ENCODE peak calls at places on chromosomes 16 and 17, in four cellular contexts. C is fibroblast of mammary gland, P is GM12864, L is lower leg skin. S is an unnamed sample.

GRCh38 chr17:82054351-82055022 is 2.8 kb downstream of the GPS1 start:
- DNase-seq in C (no peak), P (no peak), L (no peak), S (no peak)

GRCh38 chr17:64457156-64457555 is 8.2 kb downstream of the MILR1 start:
- DNase-seq in C (peak; percentile 25), L (no peak), P (no peak), S (peak; percentile 94)

GRCh38 chr16:90054554-90054953 is 22.6 kb downstream of the PRDM7 start:
- DNase-seq in L (no peak), P (no peak), C (no peak), S (no peak)

GRCh38 chr17:31699281-31699680 is 159.8 kb downstream of the COPRS start:
- DNase-seq in P (no peak), C (no peak), L (no peak), S (no peak)

GRCh38 chr17:10384175-10384574 is 11.4 kb upstream of the MYH13 start:
- DNase-seq in C (no peak), L (no peak), P (no peak), S (no peak)

GRCh38 chr17:56393156-56393555 is 200.3 kb upstream of the NOG start:
- DNase-seq in C (no peak), P (no peak), L (no peak), S (no peak)

GRCh38 chr17:42281571-42282096 is 5.4 kb upstream of the STAT5B start:
- DNase-seq in P (no peak), L (peak; percentile 81), C (no peak), S (no peak)

GRCh38 chr17:43171761-43172487 is 910 bp downstream of the NBR1 start:
- DNase-seq in P (no peak), C (peak; percentile 93), L (no peak), S (peak; percentile 94)

GRCh38 chr17:17147821-17148220 is 58.3 kb downstream of the PLD6 start:
- DNase-seq in C (peak; percentile 88), P (no peak), L (no peak), S (no peak)

GRCh38 chr17:42241871-42242270 is 34.3 kb downstream of the STAT5B start:
- DNase-seq in P (no peak), L (no peak), C (no peak), S (no peak)

GRCh38 chr17:29133146-29133713 is 47.0 kb downstream of the MYO18A start:
- DNase-seq in P (no peak), L (no peak), C (peak; percentile 90), S (peak; percentile 73)

GRCh38 chr17:75910699-75911098 is 6.0 kb upstream of the MRPL38 start:
- DNase-seq in L (no peak), P (no peak), C (no peak), S (no peak)

GRCh38 chr17:7235693-7236665 is 1.7 kb upstream of the DVL2 start:
- DNase-seq in C (peak; percentile 67), L (no peak), P (no peak), S (peak; percentile 62)

GRCh38 chr17:58970966-58971575 is 135.6 kb downstream of the TRIM37 start:
- DNase-seq in L (no peak), C (peak; percentile 58), P (no peak), S (no peak)

GRCh38 chr17:59506907-59507726 is 58.3 kb upstream of the DHX40 start:
- DNase-seq in C (peak; percentile 53), P (no peak), L (peak; percentile 75), S (no peak)

GRCh38 chr16:23182675-23183485 is at the start of gene SCNN1G:
- DNase-seq in P (no peak), C (no peak), L (no peak), S (no peak)

GRCh38 chr16:75621170-75621477 is 2.0 kb downstream of the ADAT1 start:
- DNase-seq in C (peak; percentile 47), L (no peak), P (no peak), S (peak; percentile 71)

GRCh38 chr16:67833418-67834241 is 8.5 kb upstream of the THAP11 start:
- DNase-seq in C (peak; percentile 84), L (peak; percentile 99), P (peak; percentile 68), S (peak; percentile 90)

GRCh38 chr17:62804822-62805221 is 3.3 kb downstream of the MARCHF10 start:
- DNase-seq in C (peak; percentile 78), P (no peak), L (peak; percentile 26), S (peak; percentile 62)

GRCh38 chr16:62665269-62665668 is 629.0 kb upstream of the CDH8 start:
- DNase-seq in P (no peak), C (no peak), L (no peak), S (no peak)

GRCh38 chr16:75169899-75170405 is 21.6 kb downstream of the ZFP1 start:
- DNase-seq in P (no peak), C (no peak), L (no peak), S (no peak)

GRCh38 chr16:75282811-75283281 is 31.4 kb upstream of the BCAR1 start:
- DNase-seq in P (no peak), C (peak; percentile 31), L (no peak), S (no peak)

GRCh38 chr16:9184354-9184690 is 92.9 kb downstream of the HAPSTR1 start:
- DNase-seq in L (no peak), C (no peak), P (no peak), S (no peak)

GRCh38 chr17:57608369-57609124 is 136.6 kb downstream of the CCDC182 start:
- DNase-seq in C (no peak), L (no peak), P (no peak), S (no peak)

GRCh38 chr16:11088432-11088794 is 144.0 kb downstream of the CLEC16A start:
- DNase-seq in C (no peak), P (no peak), L (no peak), S (no peak)

GRCh38 chr16:54957403-54957802 is 26.7 kb downstream of the IRX5 start:
- DNase-seq in L (no peak), C (peak; percentile 47), P (no peak), S (peak; percentile 37)

GRCh38 chr17:42361781-42362186 is 26.5 kb downstream of the STAT3 start:
- DNase-seq in C (no peak), L (no peak), P (no peak), S (no peak)

GRCh38 chr17:48563385-48563838 is 14.7 kb downstream of the HOXB4 start:
- DNase-seq in C (no peak), L (no peak), P (no peak), S (no peak)

GRCh38 chr16:50210266-50211038 is 55.9 kb upstream of the ADCY7 start:
- DNase-seq in P (peak; percentile 60), C (peak; percentile 86), L (peak; percentile 91), S (peak; percentile 93)

GRCh38 chr16:801584-802363 is 1.2 kb upstream of the GNG13 start:
- DNase-seq in P (no peak), C (no peak), L (no peak), S (no peak)

GRCh38 chr17:22373911-22374310 is 681.6 kb downstream of the KCNJ18 start:
- DNase-seq in C (no peak), L (no peak), P (no peak), S (no peak)

GRCh38 chr17:15133826-15134225 is 131.3 kb downstream of the PMP22 start:
- DNase-seq in C (no peak), L (no peak), P (no peak), S (no peak)

GRCh38 chr16:27424772-27425498 is 23.0 kb downstream of the IL21R start:
- DNase-seq in P (no peak), C (no peak), L (peak; percentile 58), S (no peak)
- H3K4me3 ChIP-seq in P (no peak overlapping the region), C (no peak overlapping the region), L (no peak overlapping the region), S (no peak overlapping the region)

GRCh38 chr17:72430611-72431432 is 310.0 kb downstream of the SOX9 start:
- DNase-seq in P (no peak), C (peak; percentile 14), L (no peak), S (no peak)

GRCh38 chr17:72426948-72427760 is 306.3 kb downstream of the SOX9 start:
- DNase-seq in C (no peak), L (no peak), P (no peak), S (no peak)

GRCh38 chr17:72427761-72428109 is 306.9 kb downstream of the SOX9 start:
- DNase-seq in C (no peak), L (no peak), P (no peak), S (no peak)

GRCh38 chr17:72426321-72426720 is 305.5 kb downstream of the SOX9 start:
- DNase-seq in P (no peak), L (no peak), C (no peak), S (no peak)

GRCh38 chr17:72429066-72429638 is 308.3 kb downstream of the SOX9 start:
- DNase-seq in L (no peak), P (no peak), C (no peak), S (no peak)
- TF ChIP-seq CTCF in L (no peak), P (no peak), C (no peak), S (no peak)

DNA sequence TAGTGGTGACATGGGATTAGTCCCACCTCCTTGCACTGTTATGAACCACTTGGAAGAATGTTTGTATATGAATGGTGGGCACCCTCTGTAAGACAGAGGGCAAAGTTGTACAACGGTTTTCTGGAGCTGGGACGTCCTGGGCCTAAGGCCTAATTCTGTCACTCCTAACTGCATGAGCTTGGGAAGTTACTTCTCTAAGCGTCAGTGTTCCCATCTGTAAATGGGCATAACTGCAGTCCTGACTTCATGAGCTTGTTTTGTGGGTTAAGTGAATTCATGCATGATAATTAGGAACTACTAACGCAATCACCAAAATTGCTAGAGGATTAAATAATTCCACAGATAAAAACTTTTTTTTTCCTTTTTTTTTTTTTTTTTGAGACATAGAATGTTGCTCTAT is 1.8 kb downstream of the TBC1D16 start:
- DNase-seq in P (no peak), L (no peak), C (no peak), S (no peak)
- H3K4me3 ChIP-seq in P (no peak overlapping the region), L (no peak overlapping the region), C (no peak overlapping the region), S (no peak overlapping the region)

DNA sequence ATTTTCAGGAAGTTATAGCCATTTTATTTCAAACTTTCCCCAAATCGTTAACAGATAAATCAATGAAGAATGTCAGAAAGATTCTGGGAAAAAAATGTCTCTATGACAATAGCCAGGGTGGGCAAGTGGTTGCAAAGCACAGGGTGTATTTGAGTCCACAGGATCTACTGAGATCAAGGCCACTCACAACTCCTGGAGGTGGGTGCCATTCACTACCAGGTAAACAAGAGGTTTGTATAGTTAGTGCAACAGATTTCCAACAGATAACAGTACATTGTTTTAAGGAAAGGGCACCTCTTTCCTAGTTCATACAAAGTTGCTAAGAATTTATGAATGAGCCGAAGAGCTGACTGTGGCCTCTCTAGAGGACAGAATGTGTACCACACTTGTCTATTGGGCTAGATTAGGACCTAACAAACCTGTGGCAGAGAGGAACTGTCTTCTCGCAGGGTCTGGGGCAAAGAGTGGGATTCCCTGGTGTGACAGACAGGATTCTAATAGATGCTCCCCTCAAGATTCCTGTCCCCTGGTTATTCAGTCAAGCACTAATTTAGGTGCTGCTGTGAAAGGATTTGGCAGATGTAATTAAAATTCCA is 52.0 kb upstream of the ZNF629 start:
- DNase-seq in L (no peak), C (no peak), P (no peak), S (no peak)
- TF ChIP-seq CTCF in L (no peak), C (no peak), P (no peak), S (peak; percentile 23)

GRCh38 chr17:80516533-80516932 is 28.1 kb upstream of the RPTOR start:
- DNase-seq in P (no peak), C (no peak), L (no peak), S (no peak)
- H3K4me3 ChIP-seq in P (no peak overlapping the region), C (no peak overlapping the region), L (no peak overlapping the region), S (no peak overlapping the region)

S was measured in choroid plexus epithelial cell.